ENCODE peak calls at places on chromosome 12, in eight cellular contexts. One of them, this sample, is unnamed.

GRCh38 chr12:25324861-25325260 is 74.1 kb upstream of the KRAS start:
- DNase-seq in amygdala: no peak
- DNase-seq in uterus: no peak
- DNase-seq in neural crest cell: no peak
- DNase-seq in skeletal muscle cell: no peak
- DNase-seq in OCI-M1: peak
- DNase-seq in transverse colon: no peak
- DNase-seq in naive thymus-derived CD8-positive, alpha-beta T cell: no peak
- DNase-seq in this sample: no peak

GRCh38 chr12:54612216-54612750 is 22.4 kb downstream of the LACRT start:
- DNase-seq in skeletal muscle cell: no peak
- DNase-seq in OCI-M1: no peak
- DNase-seq in neural crest cell: no peak
- DNase-seq in uterus: no peak
- DNase-seq in amygdala: no peak
- DNase-seq in naive thymus-derived CD8-positive, alpha-beta T cell: no peak
- DNase-seq in transverse colon: no peak
- DNase-seq in this sample: no peak

GRCh38 chr12:32445356-32445755 is 46.0 kb downstream of the FGD4 start:
- DNase-seq in naive thymus-derived CD8-positive, alpha-beta T cell: no peak
- DNase-seq in OCI-M1: no peak
- DNase-seq in uterus: no peak
- DNase-seq in transverse colon: no peak
- DNase-seq in skeletal muscle cell: no peak
- DNase-seq in neural crest cell: no peak
- DNase-seq in amygdala: no peak
- DNase-seq in this sample: no peak

GRCh38 chr12:124497658-124498057 is 69.8 kb downstream of the NCOR2 start:
- DNase-seq in uterus: no peak
- DNase-seq in naive thymus-derived CD8-positive, alpha-beta T cell: no peak
- DNase-seq in skeletal muscle cell: peak
- DNase-seq in neural crest cell: no peak
- DNase-seq in amygdala: peak
- DNase-seq in transverse colon: no peak
- DNase-seq in OCI-M1: no peak
- DNase-seq in this sample: no peak

GRCh38 chr12:68944296-68945076 is 11.5 kb upstream of the CPM start:
- DNase-seq in amygdala: no peak
- DNase-seq in OCI-M1: peak
- DNase-seq in uterus: no peak
- DNase-seq in naive thymus-derived CD8-positive, alpha-beta T cell: no peak
- DNase-seq in neural crest cell: no peak
- DNase-seq in transverse colon: no peak
- DNase-seq in skeletal muscle cell: no peak
- DNase-seq in this sample: no peak

GRCh38 chr12:95633049-95633545 is 81.8 kb upstream of the USP44 start:
- DNase-seq in amygdala: no peak
- DNase-seq in naive thymus-derived CD8-positive, alpha-beta T cell: no peak
- DNase-seq in skeletal muscle cell: peak
- DNase-seq in neural crest cell: no peak
- DNase-seq in uterus: peak
- DNase-seq in OCI-M1: no peak
- DNase-seq in transverse colon: peak
- DNase-seq in this sample: peak

GRCh38 chr12:25843976-25844375 is 114.5 kb upstream of the RASSF8 start:
- DNase-seq in transverse colon: no peak
- DNase-seq in uterus: no peak
- DNase-seq in skeletal muscle cell: no peak
- DNase-seq in OCI-M1: peak
- DNase-seq in amygdala: no peak
- DNase-seq in neural crest cell: no peak
- DNase-seq in naive thymus-derived CD8-positive, alpha-beta T cell: no peak
- DNase-seq in this sample: no peak

GRCh38 chr12:12974211-12974610 is 22.2 kb upstream of the GPRC5D start:
- DNase-seq in skeletal muscle cell: no peak
- DNase-seq in naive thymus-derived CD8-positive, alpha-beta T cell: no peak
- DNase-seq in uterus: no peak
- DNase-seq in amygdala: no peak
- DNase-seq in transverse colon: no peak
- DNase-seq in neural crest cell: no peak
- DNase-seq in OCI-M1: no peak
- DNase-seq in this sample: no peak

GRCh38 chr12:75844985-75845384 is 186.6 kb downstream of the PHLDA1 start:
- DNase-seq in neural crest cell: no peak
- DNase-seq in amygdala: no peak
- DNase-seq in transverse colon: no peak
- DNase-seq in OCI-M1: no peak
- DNase-seq in uterus: no peak
- DNase-seq in naive thymus-derived CD8-positive, alpha-beta T cell: no peak
- DNase-seq in skeletal muscle cell: no peak
- DNase-seq in this sample: no peak

GRCh38 chr12:117212563-117213190 is 22.4 kb upstream of the FBXO21 start:
- DNase-seq in neural crest cell: peak
- DNase-seq in OCI-M1: peak
- DNase-seq in amygdala: peak
- DNase-seq in naive thymus-derived CD8-positive, alpha-beta T cell: peak
- DNase-seq in skeletal muscle cell: peak
- DNase-seq in transverse colon: peak
- DNase-seq in uterus: peak
- DNase-seq in this sample: peak

GRCh38 chr12:88544991-88545684 is 35.1 kb downstream of the KITLG start:
- DNase-seq in neural crest cell: no peak
- DNase-seq in uterus: no peak
- DNase-seq in naive thymus-derived CD8-positive, alpha-beta T cell: no peak
- DNase-seq in OCI-M1: no peak
- DNase-seq in amygdala: no peak
- DNase-seq in skeletal muscle cell: peak
- DNase-seq in transverse colon: no peak
- DNase-seq in this sample: no peak

GRCh38 chr12:95216704-95217376 is 427 bp downstream of the FGD6 start:
- DNase-seq in skeletal muscle cell: no peak
- DNase-seq in OCI-M1: peak
- DNase-seq in uterus: no peak
- DNase-seq in naive thymus-derived CD8-positive, alpha-beta T cell: no peak
- DNase-seq in neural crest cell: no peak
- DNase-seq in amygdala: no peak
- DNase-seq in transverse colon: no peak
- DNase-seq in this sample: no peak

GRCh38 chr12:70365648-70366518 is at the start of gene KCNMB4:
- DNase-seq in OCI-M1: peak
- DNase-seq in skeletal muscle cell: peak
- DNase-seq in neural crest cell: peak
- DNase-seq in amygdala: peak
- DNase-seq in transverse colon: peak
- DNase-seq in naive thymus-derived CD8-positive, alpha-beta T cell: peak
- DNase-seq in uterus: peak
- DNase-seq in this sample: no peak

GRCh38 chr12:13530966-13531365 is 334.4 kb downstream of the EMP1 start:
- DNase-seq in uterus: no peak
- DNase-seq in amygdala: no peak
- DNase-seq in OCI-M1: no peak
- DNase-seq in skeletal muscle cell: no peak
- DNase-seq in transverse colon: peak
- DNase-seq in neural crest cell: no peak
- DNase-seq in naive thymus-derived CD8-positive, alpha-beta T cell: no peak
- DNase-seq in this sample: no peak

GRCh38 chr12:27711312-27711682 is 665 bp downstream of the MRPS35 start:
- DNase-seq in OCI-M1: peak
- DNase-seq in uterus: no peak
- DNase-seq in naive thymus-derived CD8-positive, alpha-beta T cell: peak
- DNase-seq in neural crest cell: no peak
- DNase-seq in amygdala: no peak
- DNase-seq in skeletal muscle cell: no peak
- DNase-seq in transverse colon: no peak
- DNase-seq in this sample: peak

GRCh38 chr12:75944097-75944904 is 87.3 kb downstream of the PHLDA1 start:
- DNase-seq in neural crest cell: no peak
- DNase-seq in uterus: no peak
- DNase-seq in OCI-M1: peak
- DNase-seq in transverse colon: no peak
- DNase-seq in skeletal muscle cell: peak
- DNase-seq in naive thymus-derived CD8-positive, alpha-beta T cell: no peak
- DNase-seq in amygdala: no peak
- DNase-seq in this sample: peak

GRCh38 chr12:131460516-131460915 is 250.4 kb upstream of the SFSWAP start:
- DNase-seq in OCI-M1: no peak
- DNase-seq in transverse colon: no peak
- DNase-seq in neural crest cell: no peak
- DNase-seq in naive thymus-derived CD8-positive, alpha-beta T cell: no peak
- DNase-seq in amygdala: no peak
- DNase-seq in uterus: no peak
- DNase-seq in skeletal muscle cell: no peak
- DNase-seq in this sample: no peak

GRCh38 chr12:123063535-123063934 is 83.1 kb downstream of the ARL6IP4 start:
- DNase-seq in skeletal muscle cell: no peak
- DNase-seq in uterus: no peak
- DNase-seq in neural crest cell: peak
- DNase-seq in amygdala: no peak
- DNase-seq in transverse colon: no peak
- DNase-seq in naive thymus-derived CD8-positive, alpha-beta T cell: peak
- DNase-seq in OCI-M1: peak
- DNase-seq in this sample: peak

GRCh38 chr12:44526655-44527199 is 349.4 kb downstream of the NELL2 start:
- DNase-seq in uterus: no peak
- DNase-seq in naive thymus-derived CD8-positive, alpha-beta T cell: no peak
- DNase-seq in transverse colon: no peak
- DNase-seq in skeletal muscle cell: no peak
- DNase-seq in OCI-M1: no peak
- DNase-seq in amygdala: no peak
- DNase-seq in neural crest cell: no peak
- DNase-seq in this sample: no peak

GRCh38 chr12:69779928-69780327 is 41.3 kb downstream of the RAB3IP start:
- DNase-seq in skeletal muscle cell: peak
- DNase-seq in amygdala: no peak
- DNase-seq in uterus: no peak
- DNase-seq in OCI-M1: peak
- DNase-seq in naive thymus-derived CD8-positive, alpha-beta T cell: no peak
- DNase-seq in neural crest cell: peak
- DNase-seq in transverse colon: no peak
- DNase-seq in this sample: no peak

GRCh38 chr12:47307680-47308399 is 228.1 kb upstream of the AMIGO2 start:
- DNase-seq in skeletal muscle cell: peak
- DNase-seq in uterus: no peak
- DNase-seq in amygdala: no peak
- DNase-seq in neural crest cell: no peak
- DNase-seq in transverse colon: peak
- DNase-seq in naive thymus-derived CD8-positive, alpha-beta T cell: peak
- DNase-seq in OCI-M1: peak
- DNase-seq in this sample: peak

GRCh38 chr12:110577717-110578521 is 5.2 kb downstream of the PPTC7 start:
- DNase-seq in transverse colon: peak
- DNase-seq in naive thymus-derived CD8-positive, alpha-beta T cell: no peak
- DNase-seq in amygdala: no peak
- DNase-seq in OCI-M1: peak
- DNase-seq in neural crest cell: no peak
- DNase-seq in uterus: no peak
- DNase-seq in skeletal muscle cell: peak
- DNase-seq in this sample: peak

GRCh38 chr12:120662879-120663278 is 22.5 kb downstream of the CABP1 start:
- DNase-seq in OCI-M1: peak
- DNase-seq in skeletal muscle cell: no peak
- DNase-seq in uterus: no peak
- DNase-seq in neural crest cell: no peak
- DNase-seq in naive thymus-derived CD8-positive, alpha-beta T cell: no peak
- DNase-seq in amygdala: no peak
- DNase-seq in transverse colon: no peak
- DNase-seq in this sample: peak

GRCh38 chr12:99111600-99111999 is 466.5 kb downstream of the APAF1 start:
- DNase-seq in OCI-M1: peak
- DNase-seq in amygdala: no peak
- DNase-seq in naive thymus-derived CD8-positive, alpha-beta T cell: no peak
- DNase-seq in neural crest cell: no peak
- DNase-seq in skeletal muscle cell: no peak
- DNase-seq in transverse colon: no peak
- DNase-seq in uterus: no peak
- DNase-seq in this sample: no peak

GRCh38 chr12:103571286-103571685 is 15.8 kb upstream of the STAB2 start:
- DNase-seq in skeletal muscle cell: no peak
- DNase-seq in neural crest cell: peak
- DNase-seq in uterus: no peak
- DNase-seq in OCI-M1: no peak
- DNase-seq in transverse colon: peak
- DNase-seq in naive thymus-derived CD8-positive, alpha-beta T cell: no peak
- DNase-seq in amygdala: no peak
- DNase-seq in this sample: no peak

GRCh38 chr12:94186461-94187237 is 38.3 kb downstream of the PLXNC1 start:
- DNase-seq in uterus: peak
- DNase-seq in amygdala: peak
- DNase-seq in naive thymus-derived CD8-positive, alpha-beta T cell: no peak
- DNase-seq in transverse colon: no peak
- DNase-seq in OCI-M1: no peak
- DNase-seq in neural crest cell: peak
- DNase-seq in skeletal muscle cell: peak
- DNase-seq in this sample: no peak

GRCh38 chr12:52090291-52090690 is 10.8 kb downstream of the SMIM41 start:
- DNase-seq in transverse colon: no peak
- DNase-seq in uterus: no peak
- DNase-seq in amygdala: no peak
- DNase-seq in neural crest cell: no peak
- DNase-seq in naive thymus-derived CD8-positive, alpha-beta T cell: no peak
- DNase-seq in OCI-M1: no peak
- DNase-seq in skeletal muscle cell: no peak
- DNase-seq in this sample: no peak

GRCh38 chr12:6554168-6554989 is 1.5 kb downstream of the IFFO1 start:
- DNase-seq in transverse colon: peak
- DNase-seq in amygdala: peak
- DNase-seq in skeletal muscle cell: no peak
- DNase-seq in neural crest cell: peak
- DNase-seq in naive thymus-derived CD8-positive, alpha-beta T cell: peak
- DNase-seq in uterus: peak
- DNase-seq in OCI-M1: peak
- DNase-seq in this sample: peak

This sample was measured in MV-4-11.